ENCODE peak calls at places on chromosome 11, in four cellular contexts. D is K562, M is A549, X is HepG2. S is an unnamed sample.

GRCh38 chr11:61626580-61627380 is 45.9 kb upstream of the SYT7 start:
- DNase-seq in M (no peak), X (peak), D (no peak), S (peak)

GRCh38 chr11:21415566-21415965 is 746.2 kb downstream of the NELL1 start:
- DNase-seq in M (no peak), X (no peak), D (no peak), S (no peak)

GRCh38 chr11:111427471-111427912 is 48.4 kb upstream of the POU2AF1 start:
- DNase-seq in D (peak), M (no peak), X (peak), S (no peak)

GRCh38 chr11:45622283-45622682 is 43.1 kb downstream of the CHST1 start:
- DNase-seq in X (no peak), M (no peak), D (no peak), S (no peak)

GRCh38 chr11:62536301-62536957 is 10.2 kb downstream of the AHNAK start:
- DNase-seq in D (no peak), M (no peak), X (no peak), S (no peak)

GRCh38 chr11:33588056-33588455 is 112.6 kb downstream of the C11orf91 start:
- DNase-seq in M (no peak), D (no peak), X (no peak), S (no peak)

GRCh38 chr11:8671651-8672062 is 10.8 kb downstream of the TRIM66 start:
- DNase-seq in D (no peak), M (no peak), X (no peak), S (no peak)

GRCh38 chr11:11552688-11553087 is 69.1 kb downstream of the GALNT18 start:
- DNase-seq in D (no peak), X (no peak), M (no peak), S (no peak)

GRCh38 chr11:102120006-102120405 is 9.8 kb downstream of the YAP1 start:
- DNase-seq in M (peak), D (no peak), X (peak), S (no peak)

GRCh38 chr11:9210922-9211320 is 54.2 kb downstream of the DENND5A start:
- DNase-seq in M (no peak), D (no peak), X (no peak), S (no peak)

GRCh38 chr11:31608995-31609394 is 99.4 kb downstream of the ELP4 start:
- DNase-seq in M (no peak), D (no peak), X (no peak), S (no peak)

GRCh38 chr11:66126064-66126463 is 56.0 kb downstream of the PACS1 start:
- DNase-seq in X (no peak), M (no peak), D (no peak), S (no peak)

GRCh38 chr11:6557761-6558674 is 45.4 kb downstream of the RRP8 start:
- DNase-seq in X (no peak), D (no peak), M (no peak), S (no peak)

GRCh38 chr11:72673284-72673942 is 809 bp downstream of the PDE2A start:
- DNase-seq in D (no peak), M (no peak), X (no peak), S (peak)

GRCh38 chr11:61129608-61130523 is 27.6 kb downstream of the CD5 start:
- DNase-seq in M (peak), X (peak), D (peak), S (peak)

GRCh38 chr11:104163100-104164027 is 583 bp downstream of the PDGFD start:
- DNase-seq in M (peak), X (no peak), D (no peak), S (peak)

GRCh38 chr11:85787809-85788805 is 22.8 kb downstream of the SYTL2 start:
- DNase-seq in D (no peak), M (peak), X (peak), S (no peak)

GRCh38 chr11:4891996-4892640 is 10.4 kb downstream of the OR51T1 start:
- DNase-seq in D (peak), M (no peak), X (no peak), S (no peak)

GRCh38 chr11:114066046-114066648 is 6.6 kb downstream of the ZBTB16 start:
- DNase-seq in D (no peak), X (no peak), M (no peak), S (no peak)

GRCh38 chr11:32870676-32871075 is 21.9 kb upstream of the QSER1 start:
- DNase-seq in D (peak), X (no peak), M (peak), S (peak)

GRCh38 chr11:129352627-129353026 is 23.0 kb upstream of the BARX2 start:
- DNase-seq in D (no peak), X (no peak), M (no peak), S (no peak)

GRCh38 chr11:47271328-47271727 is 1.4 kb downstream of the MADD start:
- DNase-seq in D (no peak), M (no peak), X (no peak), S (no peak)

GRCh38 chr11:96168623-96169022 is 174.4 kb downstream of the MAML2 start:
- DNase-seq in X (no peak), D (no peak), M (peak), S (no peak)

GRCh38 chr11:34790620-34791019 is 125.6 kb downstream of the APIP start:
- DNase-seq in M (no peak), D (no peak), X (no peak), S (no peak)

GRCh38 chr11:74670171-74670570 is 61.1 kb downstream of the CHRDL2 start:
- DNase-seq in M (no peak), D (no peak), X (no peak), S (no peak)

GRCh38 chr11:118353084-118353710 is 6.2 kb upstream of the UBE4A start:
- DNase-seq in D (no peak), M (no peak), X (no peak), S (no peak)

GRCh38 chr11:118359295-118359958 is at the start of gene UBE4A:
- DNase-seq in M (peak), X (peak), D (peak), S (peak)

GRCh38 chr11:118358071-118358470 is 1.3 kb upstream of the UBE4A start:
- DNase-seq in X (no peak), D (no peak), M (no peak), S (no peak)
- TF ChIP-seq NR3C1 in X (no peak), D (no peak), M (no peak), S (no peak)

GRCh38 chr11:67556244-67556643 is 27.4 kb upstream of the GSTP1 start:
- DNase-seq in M (no peak), D (no peak), X (no peak), S (no peak)

GRCh38 chr11:67562951-67563350 is 20.7 kb upstream of the GSTP1 start:
- DNase-seq in M (no peak), X (no peak), D (no peak), S (no peak)

GRCh38 chr11:67561971-67562560 is 21.5 kb upstream of the GSTP1 start:
- DNase-seq in D (no peak), M (peak), X (no peak), S (no peak)

GRCh38 chr11:67563354-67564114 is 20.1 kb upstream of the GSTP1 start:
- DNase-seq in X (no peak), D (no peak), M (peak), S (no peak)

DNA sequence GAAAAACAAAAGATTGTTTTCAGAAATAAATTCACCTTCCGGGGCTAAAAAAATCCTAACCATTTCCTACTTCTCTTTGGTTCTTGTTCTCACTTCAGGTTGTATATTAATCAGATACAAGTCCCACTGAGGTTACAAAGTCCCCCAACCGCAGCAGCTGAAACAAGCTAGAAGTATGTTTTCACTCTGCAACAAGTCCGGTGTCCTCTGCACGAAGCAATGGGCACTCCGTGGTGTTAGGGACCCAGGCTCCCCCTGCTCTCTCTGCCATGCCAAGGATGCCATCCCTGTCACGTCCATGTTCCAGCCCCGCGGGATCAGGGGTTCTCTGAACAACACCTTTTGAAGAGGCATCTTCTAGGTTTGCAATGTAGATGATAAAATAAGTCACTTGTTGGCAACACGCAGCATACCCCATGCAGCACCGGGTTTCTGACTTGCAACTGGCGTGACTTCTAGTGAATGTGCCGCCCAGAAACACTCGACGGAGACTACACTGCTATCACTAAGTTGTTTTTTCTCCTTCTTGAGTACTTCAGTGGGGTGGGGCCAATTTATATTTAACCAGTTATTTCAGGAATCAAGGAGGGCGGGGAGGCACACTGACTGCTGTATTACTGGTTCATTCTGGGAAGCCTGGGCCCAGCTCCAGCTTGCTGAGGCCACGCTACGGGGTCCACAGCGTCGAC is 25.4 kb upstream of the GSTP1 start:
- DNase-seq in X (peak), D (no peak), M (no peak), S (no peak)
- TF ChIP-seq NR3C1 in X (no peak), D (no peak), M (no peak), S (no peak)

GRCh38 chr11:3199537-3200295 is 18.9 kb downstream of the MRGPRG start:
- DNase-seq in M (no peak), X (no peak), D (no peak), S (no peak)
- TF ChIP-seq NR3C1 in M (no peak), X (no peak), D (no peak), S (no peak)

DNA sequence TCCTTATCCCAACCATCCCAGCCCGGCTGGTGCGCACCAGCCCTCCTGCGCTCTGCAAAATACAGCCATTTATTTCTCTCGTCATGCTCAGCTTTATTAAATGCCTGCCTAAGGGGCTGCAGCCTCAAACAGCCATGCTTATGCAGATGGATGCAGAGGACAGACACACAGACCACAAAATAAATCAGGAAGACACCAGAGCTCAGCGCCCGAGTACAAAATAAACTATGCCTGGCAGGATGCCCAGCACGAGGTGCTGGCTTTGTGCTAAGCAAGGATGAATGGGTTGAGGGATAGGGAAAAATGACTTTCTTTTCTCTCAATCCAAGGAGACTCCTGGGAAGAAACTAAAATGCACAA is 70.5 kb downstream of the RPUSD4 start:
- DNase-seq in D (no peak), X (no peak), M (no peak), S (no peak)
- TF ChIP-seq NR3C1 in D (no peak), X (no peak), M (no peak), S (no peak)

GRCh38 chr11:13831707-13832106 is 130.8 kb upstream of the SPON1 start:
- DNase-seq in X (no peak), M (no peak), D (no peak), S (no peak)

GRCh38 chr11:13834463-13834862 is 128.1 kb upstream of the SPON1 start:
- DNase-seq in D (peak), X (no peak), M (peak), S (peak)

GRCh38 chr11:13836666-13837065 is 125.9 kb upstream of the SPON1 start:
- DNase-seq in D (no peak), X (no peak), M (no peak), S (no peak)

DNA sequence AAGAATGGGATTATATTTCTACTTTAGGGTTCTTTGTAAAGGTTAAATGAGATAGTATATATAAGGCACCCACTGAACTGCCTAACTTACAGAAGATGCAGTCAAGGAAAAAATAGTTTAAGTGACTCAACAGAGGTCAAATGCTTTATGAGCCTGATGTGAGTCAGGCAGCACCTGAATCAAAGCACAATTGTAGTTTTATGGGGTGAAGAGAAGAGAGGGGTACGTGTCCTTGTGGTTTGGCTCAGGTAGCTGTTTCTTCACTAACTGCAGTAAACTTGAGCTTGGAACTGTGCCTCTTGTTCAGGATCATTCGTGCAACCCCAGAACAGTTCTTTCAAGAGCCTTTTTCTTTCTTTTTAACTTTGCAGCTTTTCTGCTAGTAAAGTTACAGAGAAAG is 125.2 kb upstream of the SPON1 start:
- DNase-seq in M (no peak), D (no peak), X (no peak), S (no peak)
- TF ChIP-seq NR3C1 in M (no peak), D (no peak), X (no peak), S (no peak)

GRCh38 chr11:119115484-119116234 is 5.7 kb upstream of the HINFP start:
- DNase-seq in D (no peak), M (no peak), X (no peak), S (no peak)
- TF ChIP-seq NR3C1 in D (no peak), M (no peak), X (no peak), S (no peak)

DNA sequence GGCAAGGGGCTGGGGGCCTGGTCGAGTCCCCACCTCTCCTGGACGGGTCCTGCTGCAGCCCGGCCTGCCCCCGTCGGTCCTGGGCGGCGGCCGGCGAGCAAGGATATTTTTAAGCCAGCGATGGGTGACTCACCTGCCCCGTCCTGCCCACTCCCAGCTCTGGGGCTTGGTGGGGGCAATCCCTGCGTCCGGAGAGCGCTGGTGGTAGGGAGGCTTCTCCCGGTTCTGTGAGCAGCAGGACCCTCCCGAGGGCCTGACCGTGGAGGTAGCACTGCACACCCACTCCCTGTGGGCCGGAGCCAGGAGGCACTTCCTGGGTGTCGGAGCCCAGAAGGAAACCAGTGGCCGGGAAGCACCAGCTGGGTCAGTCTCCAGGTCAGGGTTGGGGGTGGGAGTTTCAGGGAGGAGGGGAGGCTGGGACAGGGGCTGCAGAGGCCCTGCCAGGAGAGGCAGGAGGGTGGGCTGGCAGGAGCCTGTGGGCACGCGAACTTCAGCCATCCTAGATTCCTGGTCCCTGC is 467 bp downstream of the EPS8L2 start:
- DNase-seq in M (peak), X (no peak), D (peak), S (no peak)
- TF ChIP-seq NR3C1 in M (no peak), X (no peak), D (no peak), S (no peak)

DNA sequence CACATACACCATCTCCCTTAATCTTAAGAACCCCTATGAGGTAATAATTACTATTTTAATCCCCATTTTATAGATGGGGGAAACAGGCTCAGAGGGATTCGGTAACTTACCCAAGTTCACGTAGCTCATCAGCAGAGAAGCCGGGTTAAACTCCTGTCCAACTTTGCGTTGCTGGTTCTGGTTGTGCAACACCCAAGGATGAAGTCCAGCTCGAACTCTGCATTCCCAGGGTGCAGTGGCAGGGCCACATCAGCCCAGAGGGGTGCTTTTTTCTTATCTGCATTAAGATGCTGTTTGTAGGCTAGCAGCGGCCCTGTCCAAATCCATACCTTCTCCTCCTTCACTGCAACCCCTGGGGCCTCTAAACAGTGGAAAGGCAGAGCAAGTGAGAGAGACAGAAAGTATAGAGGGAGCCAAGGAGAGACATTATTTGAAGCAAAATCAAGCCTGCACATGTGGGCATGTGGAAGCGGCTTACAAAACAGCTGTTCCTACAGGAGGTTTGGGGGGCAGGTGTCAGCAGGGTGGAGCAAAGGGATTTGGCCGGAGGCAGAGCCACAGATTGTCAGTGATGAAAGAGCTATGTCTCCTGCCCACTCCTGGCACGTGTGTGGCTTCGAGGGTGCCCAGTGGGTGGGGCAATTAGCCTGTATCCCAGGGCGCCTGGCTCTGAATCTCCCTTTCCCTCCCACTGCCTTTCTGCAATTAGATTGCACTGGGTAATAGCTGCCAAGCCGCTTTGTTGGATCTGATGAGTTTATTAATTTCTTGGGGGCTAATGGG is 129.5 kb upstream of the TBCEL start:
- DNase-seq in M (no peak), D (no peak), X (no peak), S (no peak)
- TF ChIP-seq NR3C1 in M (no peak), D (no peak), X (no peak), S (no peak)

GRCh38 chr11:126197277-126197939 is 14.0 kb downstream of the RPUSD4 start:
- DNase-seq in M (no peak), X (no peak), D (no peak), S (no peak)
- TF ChIP-seq NR3C1 in M (no peak), X (no peak), D (no peak), S (no peak)